ENCODE peak calls at places on chromosomes 5 and 9, in four cellular contexts. One of them, this sample, is unnamed.

GRCh38 chr5:36478646-36479307 is 127.6 kb upstream of the SLC1A3 start:
- DNase-seq in ascending aorta: no peak
- DNase-seq in thyroid gland: no peak
- DNase-seq in tibial artery: no peak
- DNase-seq in this sample: no peak

GRCh38 chr5:53406630-53407316 is 73.7 kb upstream of the FST start:
- DNase-seq in tibial artery: no peak
- DNase-seq in thyroid gland: no peak
- DNase-seq in ascending aorta: no peak
- DNase-seq in this sample: no peak

GRCh38 chr9:70933318-70933717 is 188.1 kb downstream of the TRPM3 start:
- DNase-seq in thyroid gland: no peak
- DNase-seq in tibial artery: no peak
- DNase-seq in ascending aorta: no peak
- DNase-seq in this sample: no peak

GRCh38 chr5:15600035-15600434 is 100.1 kb downstream of the FBXL7 start:
- DNase-seq in ascending aorta: no peak
- DNase-seq in thyroid gland: no peak
- DNase-seq in tibial artery: no peak
- DNase-seq in this sample: no peak

GRCh38 chr5:573976-574375 is 38.2 kb upstream of the CEP72 start:
- DNase-seq in ascending aorta: no peak
- DNase-seq in tibial artery: no peak
- DNase-seq in thyroid gland: no peak
- DNase-seq in this sample: no peak

GRCh38 chr5:119078870-119079269 is 8.0 kb downstream of the DMXL1 start:
- DNase-seq in tibial artery: no peak
- DNase-seq in thyroid gland: no peak
- DNase-seq in ascending aorta: no peak
- DNase-seq in this sample: no peak

GRCh38 chr9:137160716-137161557 is 8.9 kb downstream of the LRRC26 start:
- DNase-seq in tibial artery: no peak
- DNase-seq in thyroid gland: no peak
- DNase-seq in ascending aorta: no peak
- DNase-seq in this sample: no peak

GRCh38 chr5:176796970-176797369 is 13.4 kb upstream of the UNC5A start:
- DNase-seq in tibial artery: no peak
- DNase-seq in ascending aorta: no peak
- DNase-seq in thyroid gland: no peak
- DNase-seq in this sample: no peak

GRCh38 chr5:168027002-168027401 is 264.4 kb upstream of the WWC1 start:
- DNase-seq in ascending aorta: no peak
- DNase-seq in thyroid gland: no peak
- DNase-seq in tibial artery: no peak
- DNase-seq in this sample: no peak

GRCh38 chr5:1330146-1330846 is 14.6 kb downstream of the CLPTM1L start:
- DNase-seq in ascending aorta: no peak
- DNase-seq in tibial artery: peak; percentile 15
- DNase-seq in thyroid gland: no peak
- DNase-seq in this sample: no peak

GRCh38 chr5:73306741-73307275 is 133.8 kb downstream of the TMEM174 start:
- DNase-seq in tibial artery: no peak
- DNase-seq in ascending aorta: no peak
- DNase-seq in thyroid gland: no peak
- DNase-seq in this sample: no peak

GRCh38 chr9:91726406-91727100 is 223.5 kb downstream of the ROR2 start:
- DNase-seq in thyroid gland: no peak
- DNase-seq in ascending aorta: no peak
- DNase-seq in tibial artery: no peak
- DNase-seq in this sample: peak; percentile 10

GRCh38 chr9:23586906-23587305 is 239.1 kb downstream of the ELAVL2 start:
- DNase-seq in ascending aorta: no peak
- DNase-seq in tibial artery: no peak
- DNase-seq in thyroid gland: no peak
- DNase-seq in this sample: no peak

GRCh38 chr5:674630-675011 is 18.5 kb downstream of the TPPP start:
- DNase-seq in tibial artery: peak; percentile 16
- DNase-seq in ascending aorta: no peak
- DNase-seq in thyroid gland: no peak
- DNase-seq in this sample: no peak

GRCh38 chr9:116027096-116027495 is 126.5 kb upstream of the PAPPA start:
- DNase-seq in thyroid gland: no peak
- DNase-seq in tibial artery: no peak
- DNase-seq in ascending aorta: no peak
- DNase-seq in this sample: peak; percentile 15

GRCh38 chr5:73460133-73460532 is 11.6 kb upstream of the FOXD1 start:
- DNase-seq in thyroid gland: no peak
- DNase-seq in tibial artery: no peak
- DNase-seq in ascending aorta: no peak
- DNase-seq in this sample: no peak

GRCh38 chr5:122330881-122331280 is 18.8 kb downstream of the SNCAIP start:
- DNase-seq in thyroid gland: no peak
- DNase-seq in ascending aorta: no peak
- DNase-seq in tibial artery: no peak
- DNase-seq in this sample: no peak

GRCh38 chr9:4550777-4551476 is 60.7 kb downstream of the SLC1A1 start:
- DNase-seq in thyroid gland: no peak
- DNase-seq in ascending aorta: no peak
- DNase-seq in tibial artery: no peak
- DNase-seq in this sample: no peak

GRCh38 chr5:137218471-137218870 is 280.7 kb downstream of the SPOCK1 start:
- DNase-seq in tibial artery: no peak
- DNase-seq in thyroid gland: peak; percentile 4
- DNase-seq in ascending aorta: no peak
- DNase-seq in this sample: no peak

GRCh38 chr9:123769723-123770122 is 160.2 kb downstream of the DENND1A start:
- DNase-seq in tibial artery: no peak
- DNase-seq in ascending aorta: no peak
- DNase-seq in thyroid gland: no peak
- DNase-seq in this sample: no peak

GRCh38 chr9:114484854-114485443 is 20.3 kb downstream of the WHRN start:
- DNase-seq in tibial artery: no peak
- DNase-seq in ascending aorta: no peak
- DNase-seq in thyroid gland: no peak
- DNase-seq in this sample: no peak

GRCh38 chr5:72280655-72281069 is 39.4 kb downstream of the MRPS27 start:
- DNase-seq in thyroid gland: peak; percentile 6
- DNase-seq in tibial artery: peak; percentile 24
- DNase-seq in ascending aorta: no peak
- DNase-seq in this sample: no peak

GRCh38 chr9:114652776-114653555 is 4.6 kb downstream of the TEX53 start:
- DNase-seq in ascending aorta: no peak
- DNase-seq in tibial artery: no peak
- DNase-seq in thyroid gland: no peak
- DNase-seq in this sample: no peak

GRCh38 chr5:137073192-137073591 is 425.9 kb downstream of the SPOCK1 start:
- DNase-seq in ascending aorta: no peak
- DNase-seq in thyroid gland: no peak
- DNase-seq in tibial artery: no peak
- DNase-seq in this sample: peak; percentile 35

GRCh38 chr9:94806307-94806893 is 79.9 kb downstream of the AOPEP start:
- DNase-seq in ascending aorta: no peak
- DNase-seq in thyroid gland: no peak
- DNase-seq in tibial artery: no peak
- DNase-seq in this sample: no peak

GRCh38 chr5:172283862-172284274 is 304 bp upstream of the UBTD2 start:
- DNase-seq in thyroid gland: peak; percentile 82
- DNase-seq in ascending aorta: peak; percentile 86
- DNase-seq in tibial artery: peak; percentile 81
- DNase-seq in this sample: peak; percentile 86
- H3K27ac ChIP-seq in thyroid gland: peak overlapping the region; percentile 87
- H3K27ac ChIP-seq in ascending aorta: peak overlapping the region; percentile 85
- H3K27ac ChIP-seq in tibial artery: peak overlapping the region; percentile 93
- H3K27ac ChIP-seq in this sample: peak overlapping the region; percentile 98

DNA sequence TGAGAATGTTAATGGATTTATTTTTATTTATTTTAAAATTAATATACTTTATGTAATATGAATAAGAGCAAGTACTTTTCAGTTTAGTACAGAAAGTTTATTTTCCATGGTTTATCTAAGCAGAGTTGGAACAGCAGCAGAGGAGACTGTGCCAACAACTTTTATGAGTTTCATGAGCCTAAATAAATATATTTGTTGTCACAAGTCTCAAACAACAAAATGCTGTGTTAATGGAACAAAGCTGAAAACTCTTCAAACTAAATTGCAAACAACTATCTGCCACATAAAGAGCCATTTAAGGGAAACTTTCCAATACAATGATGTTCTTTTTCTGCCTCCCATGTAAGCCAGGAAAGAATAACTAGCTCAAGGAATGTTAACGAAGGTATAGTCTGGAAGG is 96.1 kb downstream of the FBN2 start:
- DNase-seq in ascending aorta: no peak
- DNase-seq in tibial artery: no peak
- DNase-seq in thyroid gland: no peak
- DNase-seq in this sample: no peak
- H3K4me1 ChIP-seq in ascending aorta: no peaks in the 10 kb centered on the region
- H3K4me1 ChIP-seq in tibial artery: no peaks in the 10 kb centered on the region
- H3K4me1 ChIP-seq in thyroid gland: no peaks in the 10 kb centered on the region
- H3K4me1 ChIP-seq in this sample: no peaks in the 10 kb centered on the region

DNA sequence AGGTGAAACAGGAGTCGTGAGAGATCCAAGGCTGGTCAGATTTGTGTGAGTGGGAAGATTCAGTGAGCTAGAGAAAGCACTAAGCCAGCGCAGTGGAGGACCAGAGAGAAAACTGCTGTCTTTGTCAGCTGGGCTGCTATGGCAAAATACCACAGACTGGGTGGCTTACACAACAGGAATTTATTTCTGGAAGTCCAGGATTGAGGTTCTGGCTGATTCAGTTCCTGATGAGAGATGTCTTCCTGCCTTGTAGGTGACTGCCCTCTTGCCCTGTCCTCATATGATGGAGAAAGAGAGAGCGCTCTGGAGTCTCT is 24.2 kb upstream of the ANKRD33B start:
- DNase-seq in ascending aorta: no peak
- DNase-seq in tibial artery: no peak
- DNase-seq in thyroid gland: no peak
- DNase-seq in this sample: no peak
- H3K27ac ChIP-seq in ascending aorta: no peak overlapping the region
- H3K27ac ChIP-seq in tibial artery: no peak overlapping the region
- H3K27ac ChIP-seq in thyroid gland: no peak overlapping the region
- H3K27ac ChIP-seq in this sample: peak overlapping the region; percentile 77

GRCh38 chr5:143170104-143170503 is 233.4 kb downstream of the NR3C1 start:
- DNase-seq in thyroid gland: peak; percentile 28
- DNase-seq in ascending aorta: no peak
- DNase-seq in tibial artery: no peak
- DNase-seq in this sample: no peak

GRCh38 chr5:143166661-143167420 is 236.6 kb downstream of the NR3C1 start:
- DNase-seq in tibial artery: no peak
- DNase-seq in ascending aorta: no peak
- DNase-seq in thyroid gland: no peak
- DNase-seq in this sample: no peak

GRCh38 chr5:143166080-143166479 is 237.4 kb downstream of the NR3C1 start:
- DNase-seq in ascending aorta: no peak
- DNase-seq in tibial artery: no peak
- DNase-seq in thyroid gland: no peak
- DNase-seq in this sample: no peak

GRCh38 chr5:143168877-143169810 is 234.3 kb downstream of the NR3C1 start:
- DNase-seq in tibial artery: no peak
- DNase-seq in ascending aorta: no peak
- DNase-seq in thyroid gland: no peak
- DNase-seq in this sample: no peak

DNA sequence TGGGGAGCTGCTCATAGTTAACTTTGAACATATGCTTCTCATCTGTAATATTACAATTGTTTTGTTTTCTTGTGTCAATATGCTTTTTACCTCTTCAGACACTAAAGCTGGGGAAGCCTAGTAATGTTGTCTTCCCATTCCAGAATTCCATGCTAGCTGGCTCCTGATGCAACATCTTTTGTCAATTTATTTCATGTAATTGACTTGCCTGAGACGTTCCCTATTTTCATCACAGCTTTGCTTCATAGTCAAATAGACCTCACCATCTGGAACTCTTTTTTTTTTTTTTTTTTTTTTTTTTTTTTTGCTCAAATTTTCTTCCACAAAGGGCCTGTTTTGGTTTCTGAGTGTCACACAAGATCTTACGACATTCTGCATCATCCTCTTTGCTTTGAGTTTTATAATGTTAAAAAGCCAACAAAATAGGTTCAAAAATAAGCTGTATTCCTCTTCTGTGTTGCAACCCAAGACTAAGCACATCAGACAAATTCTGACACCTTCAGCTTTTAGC is 235.3 kb downstream of the NR3C1 start:
- DNase-seq in ascending aorta: no peak
- DNase-seq in tibial artery: no peak
- DNase-seq in thyroid gland: no peak
- DNase-seq in this sample: no peak
- H3K4me1 ChIP-seq in ascending aorta: peaks cover 2% of the 10 kb centered on the region
- H3K4me1 ChIP-seq in tibial artery: no peaks in the 10 kb centered on the region
- H3K4me1 ChIP-seq in thyroid gland: peaks cover 5% of the 10 kb centered on the region
- H3K4me1 ChIP-seq in this sample: no peaks in the 10 kb centered on the region

GRCh38 chr5:96880402-96881164 is 4.3 kb downstream of the ERAP2 start:
- DNase-seq in thyroid gland: no peak
- DNase-seq in ascending aorta: no peak
- DNase-seq in tibial artery: no peak
- DNase-seq in this sample: no peak

GRCh38 chr5:96885518-96886338 is 9.4 kb downstream of the ERAP2 start:
- DNase-seq in ascending aorta: no peak
- DNase-seq in thyroid gland: no peak
- DNase-seq in tibial artery: no peak
- DNase-seq in this sample: no peak

GRCh38 chr5:96883871-96884270 is 7.6 kb downstream of the ERAP2 start:
- DNase-seq in thyroid gland: no peak
- DNase-seq in tibial artery: no peak
- DNase-seq in ascending aorta: no peak
- DNase-seq in this sample: no peak

GRCh38 chr5:96881511-96882115 is 5.3 kb downstream of the ERAP2 start:
- DNase-seq in ascending aorta: no peak
- DNase-seq in tibial artery: no peak
- DNase-seq in thyroid gland: no peak
- DNase-seq in this sample: no peak

GRCh38 chr5:96884995-96885394 is 8.7 kb downstream of the ERAP2 start:
- DNase-seq in thyroid gland: no peak
- DNase-seq in tibial artery: no peak
- DNase-seq in ascending aorta: no peak
- DNase-seq in this sample: no peak
- H3K27ac ChIP-seq in thyroid gland: no peak overlapping the region
- H3K27ac ChIP-seq in tibial artery: no peak overlapping the region
- H3K27ac ChIP-seq in ascending aorta: no peak overlapping the region
- H3K27ac ChIP-seq in this sample: no peak overlapping the region

This sample was measured in uterus.